ENCODE peak calls at places on chromosome 12, in seven cellular contexts. One of them, this sample, is unnamed.

GRCh38 chr12:32399373-32400113 is at the start of gene FGD4:
- DNase-seq in A673: peak
- DNase-seq in skeletal muscle cell: peak
- DNase-seq in SIG-M5: no peak
- DNase-seq in NCI-H1694: peak
- DNase-seq in HCEC 1CT: peak
- DNase-seq in neural crest cell: peak
- DNase-seq in this sample: peak

GRCh38 chr12:62848418-62848817 is 86.5 kb downstream of the PPM1H start:
- DNase-seq in neural crest cell: no peak
- DNase-seq in skeletal muscle cell: peak
- DNase-seq in NCI-H1694: no peak
- DNase-seq in HCEC 1CT: peak
- DNase-seq in SIG-M5: no peak
- DNase-seq in A673: no peak
- DNase-seq in this sample: no peak

GRCh38 chr12:127964717-127965116 is 302.3 kb upstream of the TMEM132C start:
- DNase-seq in HCEC 1CT: no peak
- DNase-seq in NCI-H1694: no peak
- DNase-seq in neural crest cell: no peak
- DNase-seq in SIG-M5: no peak
- DNase-seq in A673: peak
- DNase-seq in skeletal muscle cell: no peak
- DNase-seq in this sample: peak

GRCh38 chr12:53091756-53092155 is 5.7 kb upstream of the IGFBP6 start:
- DNase-seq in NCI-H1694: no peak
- DNase-seq in HCEC 1CT: no peak
- DNase-seq in A673: no peak
- DNase-seq in neural crest cell: no peak
- DNase-seq in skeletal muscle cell: no peak
- DNase-seq in SIG-M5: no peak
- DNase-seq in this sample: no peak

GRCh38 chr12:63814146-63814774 is 30.2 kb upstream of the SRGAP1 start:
- DNase-seq in skeletal muscle cell: no peak
- DNase-seq in SIG-M5: no peak
- DNase-seq in HCEC 1CT: no peak
- DNase-seq in neural crest cell: no peak
- DNase-seq in A673: no peak
- DNase-seq in NCI-H1694: no peak
- DNase-seq in this sample: no peak

GRCh38 chr12:49325606-49326005 is 2.6 kb downstream of the TROAP start:
- DNase-seq in HCEC 1CT: no peak
- DNase-seq in skeletal muscle cell: no peak
- DNase-seq in neural crest cell: no peak
- DNase-seq in NCI-H1694: no peak
- DNase-seq in A673: no peak
- DNase-seq in SIG-M5: no peak
- DNase-seq in this sample: no peak

GRCh38 chr12:82867782-82868505 is 181.2 kb downstream of the TMTC2 start:
- DNase-seq in A673: peak
- DNase-seq in skeletal muscle cell: no peak
- DNase-seq in SIG-M5: no peak
- DNase-seq in neural crest cell: no peak
- DNase-seq in HCEC 1CT: no peak
- DNase-seq in NCI-H1694: peak
- DNase-seq in this sample: no peak

GRCh38 chr12:542290-543113 is 82.8 kb downstream of the B4GALNT3 start:
- DNase-seq in A673: no peak
- DNase-seq in skeletal muscle cell: no peak
- DNase-seq in neural crest cell: peak
- DNase-seq in SIG-M5: no peak
- DNase-seq in NCI-H1694: peak
- DNase-seq in HCEC 1CT: no peak
- DNase-seq in this sample: no peak

GRCh38 chr12:10307630-10308029 is at the start of gene KLRD1:
- DNase-seq in skeletal muscle cell: no peak
- DNase-seq in NCI-H1694: no peak
- DNase-seq in neural crest cell: no peak
- DNase-seq in A673: no peak
- DNase-seq in SIG-M5: no peak
- DNase-seq in HCEC 1CT: no peak
- DNase-seq in this sample: no peak

GRCh38 chr12:15688202-15688736 is 100.9 kb downstream of the EPS8 start:
- DNase-seq in SIG-M5: peak
- DNase-seq in A673: no peak
- DNase-seq in NCI-H1694: no peak
- DNase-seq in skeletal muscle cell: no peak
- DNase-seq in neural crest cell: peak
- DNase-seq in HCEC 1CT: no peak
- DNase-seq in this sample: no peak

GRCh38 chr12:29497588-29497987 is at the start of gene OVCH1:
- DNase-seq in skeletal muscle cell: no peak
- DNase-seq in NCI-H1694: no peak
- DNase-seq in HCEC 1CT: no peak
- DNase-seq in SIG-M5: no peak
- DNase-seq in A673: no peak
- DNase-seq in neural crest cell: no peak
- DNase-seq in this sample: no peak

GRCh38 chr12:51391047-51391837 is at the start of gene GALNT6:
- DNase-seq in A673: no peak
- DNase-seq in neural crest cell: peak
- DNase-seq in skeletal muscle cell: no peak
- DNase-seq in NCI-H1694: no peak
- DNase-seq in HCEC 1CT: no peak
- DNase-seq in SIG-M5: no peak
- DNase-seq in this sample: peak

GRCh38 chr12:70919597-70920035 is 922 bp downstream of the PTPRR start:
- DNase-seq in NCI-H1694: no peak
- DNase-seq in A673: peak
- DNase-seq in HCEC 1CT: peak
- DNase-seq in neural crest cell: no peak
- DNase-seq in skeletal muscle cell: no peak
- DNase-seq in SIG-M5: no peak
- DNase-seq in this sample: no peak

This sample was measured in iPS DF 19.7.